ENCODE peak calls at places on chromosomes 13 and 19, in four cellular contexts. D is A172; W is stimulated activated CD4-positive, alpha-beta T cell treated with anti-CD3 and anti-CD28 coated beads, Interleukin-15, amount 100 ng/mL, for 1 hour; V is lung microvascular endothelial cell. S is an unnamed sample.

GRCh38 chr19:7152568-7152967 is 83.1 kb downstream of the ZNF557 start:
- DNase-seq in V (no peak), D (no peak), W (no peak), S (no peak)

GRCh38 chr19:29798783-29799182 is 13.0 kb upstream of the CCNE1 start:
- DNase-seq in D (no peak), V (no peak), W (no peak), S (peak)

GRCh38 chr19:50399368-50399745 is 15.2 kb downstream of the POLD1 start:
- DNase-seq in D (no peak), W (no peak), V (no peak), S (no peak)

GRCh38 chr19:3760871-3761361 is 576 bp downstream of the APBA3 start:
- DNase-seq in W (no peak), D (no peak), V (no peak), S (no peak)

GRCh38 chr13:84962141-84962750 is 837.0 kb downstream of the SLITRK6 start:
- DNase-seq in D (no peak), V (no peak), W (no peak), S (no peak)

GRCh38 chr19:53160350-53160749 is 1.5 kb upstream of the ZNF347 start:
- DNase-seq in V (no peak), D (no peak), W (no peak), S (no peak)

GRCh38 chr13:42384265-42384664 is 112.3 kb downstream of the AKAP11 start:
- DNase-seq in D (no peak), V (peak), W (no peak), S (no peak)

GRCh38 chr19:48480151-48480475 is 10.9 kb downstream of the CYTH2 start:
- DNase-seq in D (no peak), V (no peak), W (peak), S (no peak)

GRCh38 chr13:41974262-41974900 is 13.5 kb upstream of the VWA8 start:
- DNase-seq in D (no peak), W (no peak), V (no peak), S (no peak)

GRCh38 chr19:31423896-31424295 is 74.7 kb upstream of the TSHZ3 start:
- DNase-seq in V (no peak), D (no peak), W (no peak), S (no peak)

GRCh38 chr13:20035130-20035529 is 76.6 kb downstream of the ZMYM2 start:
- DNase-seq in D (no peak), V (peak), W (no peak), S (peak)

GRCh38 chr13:64810701-64811258 is 2419.4 kb downstream of the PCDH9 start:
- DNase-seq in V (no peak), D (peak), W (no peak), S (no peak)

GRCh38 chr13:30121244-30121643 is 186.1 kb downstream of the KATNAL1 start:
- DNase-seq in W (no peak), D (no peak), V (no peak), S (no peak)

GRCh38 chr13:33711441-33711840 is 106.5 kb upstream of the RFC3 start:
- DNase-seq in V (no peak), D (no peak), W (no peak), S (no peak)

GRCh38 chr19:41321204-41321599 is 11.2 kb downstream of the CCDC97 start:
- DNase-seq in D (no peak), V (no peak), W (no peak), S (no peak)

GRCh38 chr19:12867120-12868099 is 13.8 kb downstream of the DNASE2 start:
- DNase-seq in D (no peak), V (peak), W (peak), S (peak)

GRCh38 chr13:21537105-21537504 is 66.9 kb downstream of the MICU2 start:
- DNase-seq in V (no peak), D (no peak), W (no peak), S (no peak)

GRCh38 chr13:80341771-80342271 is 895 bp upstream of the SPRY2 start:
- DNase-seq in W (no peak), D (no peak), V (peak), S (peak)

GRCh38 chr13:43831088-43831487 is 44.3 kb upstream of the ENOX1 start:
- DNase-seq in V (peak), W (no peak), D (peak), S (peak)

GRCh38 chr13:43464578-43465264 is 322.1 kb downstream of the ENOX1 start:
- DNase-seq in V (no peak), D (no peak), W (no peak), S (no peak)

GRCh38 chr19:50361290-50362029 is 4.0 kb downstream of the NAPSA start:
- DNase-seq in W (no peak), D (no peak), V (no peak), S (peak)

GRCh38 chr13:73451120-73452029 is 392.6 kb downstream of the KLF5 start:
- DNase-seq in W (no peak), D (no peak), V (no peak), S (no peak)

GRCh38 chr19:38079926-38080380 is 144.1 kb downstream of the DPF1 start:
- DNase-seq in D (peak), W (no peak), V (peak), S (peak)

GRCh38 chr13:59790626-59791025 is 373.1 kb downstream of the DIAPH3 start:
- DNase-seq in V (peak), D (no peak), W (no peak), S (no peak)

GRCh38 chr19:11137542-11138384 is 17.8 kb downstream of the SPC24 start:
- DNase-seq in W (peak), V (peak), D (peak), S (peak)

GRCh38 chr19:37928527-37929286 is 21.7 kb downstream of the SIPA1L3 start:
- DNase-seq in D (no peak), V (no peak), W (no peak), S (no peak)

GRCh38 chr19:41546386-41546789 is 29.6 kb upstream of the CEACAM21 start:
- DNase-seq in V (no peak), D (no peak), W (no peak), S (no peak)

GRCh38 chr13:51581148-51581820 is 3.0 kb upstream of the WDFY2 start:
- DNase-seq in W (no peak), D (no peak), V (no peak), S (no peak)

GRCh38 chr19:47996230-47996727 is 1.8 kb downstream of the ELSPBP1 start:
- DNase-seq in W (no peak), V (no peak), D (no peak), S (no peak)

GRCh38 chr19:39704181-39705044 is at the start of gene LGALS14:
- DNase-seq in W (no peak), D (no peak), V (no peak), S (no peak)

GRCh38 chr19:35558400-35559280 is 4.8 kb downstream of the ATP4A start:
- DNase-seq in W (no peak), D (no peak), V (no peak), S (no peak)

GRCh38 chr19:36420961-36421748 is 2.7 kb upstream of the ZFP82 start:
- DNase-seq in D (no peak), V (peak), W (no peak), S (no peak)

GRCh38 chr13:40340368-40341085 is 325.9 kb downstream of the FOXO1 start:
- DNase-seq in V (no peak), D (no peak), W (no peak), S (no peak)

S was measured in Daoy.